ENCODE peak calls at places on chromosomes 13 and 19, in five cellular contexts. H is heart left ventricle, F is breast epithelium, Q is ovary, Z is prostate gland. V is an unnamed sample.

GRCh38 chr13:100129605-100130004 is 40.7 kb downstream of the PCCA start:
- DNase-seq in F (no peak), Z (no peak), H (no peak), Q (no peak), V (no peak)

GRCh38 chr19:39172700-39173501 is 23.9 kb upstream of the NCCRP1 start:
- DNase-seq in Z (no peak), F (no peak), Q (no peak), H (no peak), V (no peak)

GRCh38 chr13:51916962-51917361 is 55.2 kb downstream of the CCDC70 start:
- DNase-seq in F (no peak), Z (no peak), Q (no peak), H (no peak), V (no peak)

GRCh38 chr13:104318121-104318520 is 1251.9 kb upstream of the SLC10A2 start:
- DNase-seq in Z (no peak), Q (no peak), H (no peak), F (no peak), V (no peak)

GRCh38 chr19:56594783-56595547 is at the start of gene ZNF71:
- DNase-seq in Z (peak; percentile 79), H (peak; percentile 93), Q (peak; percentile 91), F (peak; percentile 85), V (peak; percentile 85)

GRCh38 chr19:46678110-46678732 is 17.2 kb upstream of the DACT3 start:
- DNase-seq in F (no peak), H (no peak), Q (no peak), Z (no peak), V (no peak)

GRCh38 chr19:16106121-16106520 is 5.6 kb upstream of the RAB8A start:
- DNase-seq in H (no peak), F (no peak), Z (no peak), Q (no peak), V (no peak)

GRCh38 chr13:100532836-100533435 is 55.7 kb downstream of the GGACT start:
- DNase-seq in Q (no peak), F (no peak), H (no peak), Z (no peak), V (no peak)

GRCh38 chr19:5718579-5719273 is 1.2 kb downstream of the LONP1 start:
- DNase-seq in H (no peak), F (no peak), Q (no peak), Z (no peak), V (no peak)

GRCh38 chr13:98839826-98840769 is 87.6 kb upstream of the SLC15A1 start:
- DNase-seq in F (no peak), H (peak; percentile 51), Z (peak; percentile 43), Q (peak; percentile 43), V (peak; percentile 75)

GRCh38 chr13:112066624-112067004 is 335 bp upstream of the SOX1 start:
- DNase-seq in Q (no peak), H (peak; percentile 48), Z (no peak), F (no peak), V (peak; percentile 54)

GRCh38 chr13:85170372-85170771 is 628.8 kb downstream of the SLITRK6 start:
- DNase-seq in H (no peak), F (no peak), Z (no peak), Q (no peak), V (no peak)

GRCh38 chr19:58261600-58261967 is 17.2 kb upstream of the ZNF8 start:
- DNase-seq in Z (no peak), Q (no peak), F (no peak), H (no peak), V (no peak)

GRCh38 chr19:17424743-17425365 is 5.0 kb downstream of the MVB12A start:
- DNase-seq in H (no peak), Q (peak; percentile 68), Z (no peak), F (no peak), V (no peak)

GRCh38 chr13:36244990-36245389 is 30.6 kb upstream of the SOHLH2 start:
- DNase-seq in H (no peak), F (no peak), Q (no peak), Z (no peak), V (no peak)

GRCh38 chr13:19864339-19865309 is 1.2 kb upstream of the ZMYM5 start:
- DNase-seq in Q (no peak), F (peak; percentile 71), Z (peak; percentile 61), H (peak; percentile 63), V (peak; percentile 58)

GRCh38 chr13:42970824-42971669 is 21.0 kb downstream of the EPSTI1 start:
- DNase-seq in F (no peak), Q (no peak), H (no peak), Z (no peak), V (no peak)

GRCh38 chr13:21060827-21061076 is 634 bp downstream of the LATS2 start:
- DNase-seq in Z (no peak), F (no peak), Q (no peak), H (peak; percentile 69), V (no peak)

GRCh38 chr13:24038405-24038804 is 122.1 kb upstream of the SPATA13 start:
- DNase-seq in H (no peak), Q (no peak), F (no peak), Z (no peak), V (no peak)

GRCh38 chr19:29682236-29682895 is 17.1 kb downstream of the PLEKHF1 start:
- DNase-seq in Z (no peak), F (no peak), Q (no peak), H (no peak), V (no peak)

GRCh38 chr13:33578786-33579185 is 239.2 kb upstream of the RFC3 start:
- DNase-seq in F (no peak), Z (no peak), H (no peak), Q (no peak), V (no peak)

GRCh38 chr19:54136086-54136863 is 1.3 kb upstream of the CNOT3 start:
- DNase-seq in F (no peak), Q (no peak), H (no peak), Z (no peak), V (no peak)

GRCh38 chr13:45296259-45296658 is 44.7 kb downstream of the TPT1 start:
- DNase-seq in H (no peak), Z (no peak), Q (no peak), F (no peak), V (no peak)

GRCh38 chr19:50415661-50416033 is 3.1 kb upstream of the SPIB start:
- DNase-seq in Z (no peak), H (no peak), Q (no peak), F (no peak), V (peak; percentile 54)

GRCh38 chr13:28412981-28413380 is 81.9 kb downstream of the FLT1 start:
- DNase-seq in F (no peak), Z (no peak), H (peak; percentile 78), Q (no peak), V (peak; percentile 40)

GRCh38 chr19:29873024-29873800 is 61.4 kb downstream of the CCNE1 start:
- DNase-seq in F (no peak), Z (no peak), H (peak; percentile 59), Q (peak; percentile 64), V (peak; percentile 60)

GRCh38 chr13:49681837-49682236 is 9.4 kb downstream of the EBPL start:
- DNase-seq in Z (no peak), F (no peak), H (no peak), Q (no peak), V (no peak)

GRCh38 chr13:57739089-57739488 is 107.5 kb downstream of the PCDH17 start:
- DNase-seq in Z (no peak), H (no peak), F (no peak), Q (no peak), V (no peak)

GRCh38 chr13:103291693-103292572 is 225.7 kb upstream of the SLC10A2 start:
- DNase-seq in Z (no peak), F (no peak), H (no peak), Q (no peak), V (no peak)

GRCh38 chr13:20902438-20903163 is at the start of gene XPO4:
- DNase-seq in H (peak; percentile 81), Z (peak; percentile 65), Q (peak; percentile 80), F (peak; percentile 69), V (peak; percentile 79)

GRCh38 chr13:92316030-92316429 is 910.6 kb upstream of the GPC6 start:
- DNase-seq in Q (no peak), Z (no peak), F (no peak), H (no peak), V (no peak)

GRCh38 chr13:22447132-22447886 is 733.5 kb upstream of the SGCG start:
- DNase-seq in Q (no peak), H (no peak), F (no peak), Z (no peak), V (no peak)

DNA sequence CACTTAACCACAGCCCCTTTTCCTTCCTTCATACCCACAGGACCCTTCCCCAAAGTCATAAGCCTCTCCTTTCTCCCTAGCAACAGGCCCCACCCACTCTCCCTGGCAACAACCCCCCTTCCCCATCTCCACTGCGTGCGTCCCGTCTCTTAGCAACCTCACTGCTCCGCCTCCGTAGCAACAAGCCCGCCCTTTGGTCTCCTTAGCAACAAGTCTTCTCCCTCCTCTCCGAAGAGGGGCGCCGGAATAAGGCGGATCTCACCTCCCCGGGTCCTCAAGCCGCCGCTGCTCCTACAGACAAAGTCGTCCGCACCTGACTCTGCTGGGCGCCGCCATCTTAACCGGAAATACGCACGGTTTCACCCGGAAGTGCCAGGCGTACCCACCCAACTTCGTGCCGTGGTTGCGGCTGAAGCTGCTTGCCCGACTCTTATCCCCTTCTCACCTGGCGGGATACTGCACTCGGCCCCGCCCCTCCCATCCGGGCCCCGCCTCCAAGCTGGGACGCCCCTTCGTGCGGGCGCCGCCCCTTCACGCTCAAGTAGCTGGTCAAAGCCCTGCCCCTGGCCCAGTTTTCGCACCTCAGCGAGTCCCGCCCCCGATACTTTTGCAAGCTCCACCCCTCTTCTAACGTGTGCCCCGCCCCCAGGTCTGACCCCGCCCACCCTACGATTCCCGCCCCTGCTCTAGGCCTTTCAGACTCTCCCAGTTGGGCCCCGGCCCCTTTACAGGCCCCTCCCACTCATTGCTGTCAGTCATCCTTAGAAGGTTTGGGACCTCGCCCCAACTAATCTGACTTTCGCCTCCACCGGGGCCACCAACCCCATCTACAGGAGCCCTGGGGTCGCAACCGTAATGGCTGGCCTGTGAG is at the start of gene HSPBP1:
- DNase-seq in Z (peak; percentile 94), F (peak; percentile 93), H (peak; percentile 91), Q (peak; percentile 97), V (peak; percentile 97)
- TF ChIP-seq POLR2A in Z (peak; percentile 26), F (no peak), H (peak; percentile 31), Q (peak; percentile 40), V (peak; percentile 23)

GRCh38 chr19:883661-884211 is 9.3 kb downstream of the MED16 start:
- DNase-seq in H (no peak), Z (no peak), F (no peak), Q (no peak), V (no peak)
- TF ChIP-seq CTCF in H (no peak), Z (no peak), F (no peak), Q (no peak), V (no peak)

GRCh38 chr19:10764340-10764894 is 46.5 kb downstream of the DNM2 start:
- DNase-seq in F (no peak), H (no peak), Q (no peak), Z (no peak), V (peak; percentile 79)
- H3K4me1 ChIP-seq in F (peaks cover 8% of the 10 kb centered on the region), H (peaks cover 73% of the 10 kb centered on the region), Q (peaks cover 23% of the 10 kb centered on the region), Z (peaks cover 13% of the 10 kb centered on the region), V (peaks cover 56% of the 10 kb centered on the region)

GRCh38 chr19:292281-292884 is 1.2 kb upstream of the PLPP2 start:
- DNase-seq in Z (no peak), Q (no peak), H (no peak), F (no peak), V (no peak)

GRCh38 chr19:288911-289310 is 2.3 kb downstream of the PLPP2 start:
- DNase-seq in F (no peak), Z (no peak), Q (no peak), H (no peak), V (no peak)

GRCh38 chr19:291561-292280 is 518 bp upstream of the PLPP2 start:
- DNase-seq in H (no peak), F (peak; percentile 52), Q (no peak), Z (no peak), V (no peak)

GRCh38 chr19:289651-290538 is 1.3 kb downstream of the PLPP2 start:
- DNase-seq in H (no peak), F (peak; percentile 86), Q (no peak), Z (peak; percentile 64), V (peak; percentile 28)

GRCh38 chr19:290539-291521 is at the start of gene PLPP2:
- DNase-seq in F (peak; percentile 90), Z (peak; percentile 88), H (no peak), Q (no peak), V (peak; percentile 49)
- TF ChIP-seq POLR2A in F (peak; percentile 25), Z (peak; percentile 9), H (no peak), Q (no peak), V (no peak)

V was measured in right lobe of liver.